ENCODE peak calls at places on chromosomes 1 and 21, in seven cellular contexts. O is stimulated activated CD4-positive, alpha-beta T cell treated with anti-CD3 and anti-CD28 coated beads, Interleukin-2, amount 100 ng/mL, for 48 hours; D is left cardiac atrium; A is nephron progenitor cell; V is kidney epithelial cell; X is AG20443; Y is effector memory CD8-positive, alpha-beta T cell. K is an unnamed sample.

GRCh38 chr1:170707959-170708666 is 44.2 kb downstream of the PRRX1 start:
- DNase-seq in O (no peak), D (no peak), A (no peak), V (peak), X (peak), Y (no peak), K (no peak)

GRCh38 chr1:179817789-179818188 is 59.8 kb downstream of the TOR1AIP2 start:
- DNase-seq in O (no peak), D (peak), A (no peak), V (no peak), X (peak), Y (no peak), K (no peak)

GRCh38 chr1:14339288-14339687 is 259.2 kb upstream of the KAZN start:
- DNase-seq in O (no peak), D (no peak), A (no peak), V (no peak), X (no peak), Y (no peak), K (no peak)

GRCh38 chr1:180170569-180170968 is 15.9 kb downstream of the QSOX1 start:
- DNase-seq in O (no peak), D (no peak), A (no peak), V (no peak), X (no peak), Y (no peak), K (no peak)

GRCh38 chr1:181777812-181778211 is 283.7 kb downstream of the ZNF648 start:
- DNase-seq in O (no peak), D (no peak), A (no peak), V (peak), X (no peak), Y (no peak), K (no peak)

GRCh38 chr1:44442791-44443190 is 37.7 kb downstream of the RNF220 start:
- DNase-seq in O (no peak), D (no peak), A (no peak), V (no peak), X (no peak), Y (no peak), K (no peak)

GRCh38 chr21:34818663-34819158 is 149.9 kb downstream of the CLIC6 start:
- DNase-seq in O (no peak), D (no peak), A (no peak), V (no peak), X (no peak), Y (no peak), K (no peak)

GRCh38 chr1:21814241-21814918 is 2.3 kb downstream of the LDLRAD2 start:
- DNase-seq in O (peak), D (no peak), A (peak), V (no peak), X (peak), Y (peak), K (peak)

GRCh38 chr1:156910309-156910782 is 10.1 kb upstream of the LRRC71 start:
- DNase-seq in O (peak), D (peak), A (peak), V (no peak), X (peak), Y (peak), K (peak)

GRCh38 chr1:170204121-170204520 is 58.4 kb downstream of the NTMT2 start:
- DNase-seq in O (no peak), D (no peak), A (no peak), V (no peak), X (peak), Y (no peak), K (no peak)

K was measured in natural killer cell.